ENCODE peak calls at places on chromosomes 13 and 19, in seven cellular contexts. I, F, G, W, N, R and J are unnamed samples.
A peak's percentile ranks its signal among the peaks of the same experiment; 100 is the strongest.

GRCh38 chr19:46828484-46828883 is 22.2 kb downstream of the AP2S1 start:
- DNase-seq in I (no peak), F (no peak), G (no peak), W (no peak), N (peak; percentile 75), R (peak; percentile 7), J (peak; percentile 50)

GRCh38 chr19:57558525-57558924 is 1.1 kb downstream of the ZNF550 start:
- DNase-seq in I (no peak), F (no peak), G (peak; percentile 51), W (no peak), N (peak; percentile 35), R (peak; percentile 8), J (peak; percentile 18)

GRCh38 chr13:48144413-48145035 is 49.6 kb upstream of the MED4 start:
- DNase-seq in I (no peak), F (no peak), G (no peak), W (no peak), N (peak; percentile 45), R (no peak), J (no peak)

GRCh38 chr19:19627716-19628498 is at the start of gene LPAR2:
- DNase-seq in I (peak; percentile 53), F (peak; percentile 78), G (peak; percentile 81), W (peak; percentile 35), N (no peak), R (peak; percentile 70), J (peak; percentile 10)

GRCh38 chr13:24638096-24638495 is 42.1 kb upstream of the ATP12A start:
- DNase-seq in I (no peak), F (no peak), G (no peak), W (no peak), N (no peak), R (no peak), J (no peak)

GRCh38 chr13:91133941-91134772 is 213.3 kb upstream of the MIR17HG start:
- DNase-seq in I (peak; percentile 49), F (peak; percentile 53), G (peak; percentile 79), W (peak; percentile 18), N (peak; percentile 54), R (peak; percentile 61), J (peak; percentile 76)

GRCh38 chr19:24072720-24073119 is 14.3 kb upstream of the ZNF254 start:
- DNase-seq in I (no peak), F (no peak), G (no peak), W (no peak), N (no peak), R (no peak), J (no peak)

GRCh38 chr13:47415048-47415447 is 518.2 kb upstream of the HTR2A start:
- DNase-seq in I (peak; percentile 39), F (no peak), G (no peak), W (no peak), N (no peak), R (no peak), J (peak; percentile 48)

GRCh38 chr13:65615506-65615905 is 1614.6 kb downstream of the PCDH9 start:
- DNase-seq in I (no peak), F (no peak), G (no peak), W (no peak), N (no peak), R (no peak), J (no peak)

GRCh38 chr19:628168-628567 is 5.2 kb downstream of the POLRMT start:
- DNase-seq in I (no peak), F (peak; percentile 69), G (peak; percentile 51), W (no peak), N (no peak), R (no peak), J (no peak)

GRCh38 chr19:14147797-14148605 is 11.6 kb upstream of the ASF1B start:
- DNase-seq in I (peak; percentile 17), F (peak; percentile 63), G (peak; percentile 63), W (peak; percentile 73), N (peak; percentile 57), R (peak; percentile 77), J (peak; percentile 41)

GRCh38 chr13:33787051-33787591 is 30.8 kb upstream of the RFC3 start:
- DNase-seq in I (peak; percentile 7), F (no peak), G (no peak), W (no peak), N (no peak), R (no peak), J (no peak)

GRCh38 chr19:35345671-35346111 is 2.0 kb upstream of the FFAR1 start:
- DNase-seq in I (no peak), F (peak; percentile 6), G (no peak), W (no peak), N (no peak), R (no peak), J (no peak)

GRCh38 chr13:105969761-105970160 is 565.7 kb downstream of the EFNB2 start:
- DNase-seq in I (peak; percentile 86), F (no peak), G (no peak), W (no peak), N (no peak), R (peak; percentile 66), J (peak; percentile 56)

GRCh38 chr13:29861694-29862110 is 11.3 kb upstream of the UBL3 start:
- DNase-seq in I (peak; percentile 76), F (no peak), G (peak; percentile 68), W (no peak), N (peak; percentile 97), R (peak; percentile 82), J (peak; percentile 98)

GRCh38 chr13:41179593-41180250 is 14.6 kb downstream of the KBTBD7 start:
- DNase-seq in I (peak; percentile 68), F (no peak), G (no peak), W (no peak), N (peak; percentile 80), R (peak; percentile 37), J (peak; percentile 37)

GRCh38 chr13:73261739-73262216 is 203.0 kb downstream of the KLF5 start:
- DNase-seq in I (peak; percentile 94), F (no peak), G (peak; percentile 93), W (no peak), N (no peak), R (peak; percentile 48), J (no peak)

GRCh38 chr19:39078436-39079200 is 5.5 kb upstream of the ACP7 start:
- DNase-seq in I (peak; percentile 98), F (no peak), G (no peak), W (peak; percentile 94), N (peak; percentile 97), R (peak; percentile 95), J (peak; percentile 89)

GRCh38 chr19:38057954-38058690 is 151.1 kb downstream of the SIPA1L3 start:
- DNase-seq in I (no peak), F (no peak), G (no peak), W (peak; percentile 54), N (no peak), R (peak; percentile 59), J (no peak)

GRCh38 chr13:106156468-106156867 is 379.0 kb downstream of the EFNB2 start:
- DNase-seq in I (peak; percentile 99), F (no peak), G (peak; percentile 46), W (no peak), N (peak; percentile 99), R (peak; percentile 88), J (peak; percentile 100)

GRCh38 chr19:29667941-29668340 is 2.7 kb downstream of the PLEKHF1 start:
- DNase-seq in I (no peak), F (no peak), G (no peak), W (no peak), N (no peak), R (no peak), J (no peak)

GRCh38 chr19:3586124-3586626 is 897 bp downstream of the GIPC3 start:
- DNase-seq in I (no peak), F (peak; percentile 65), G (no peak), W (no peak), N (no peak), R (no peak), J (no peak)
- H3K4me2 ChIP-seq in I (no peak overlapping the region), F (peak overlapping the region; percentile 45), G (no peak overlapping the region), W (peak overlapping the region; percentile 85), N (peak overlapping the region; percentile 42), R (no peak overlapping the region), J (no peak overlapping the region)

GRCh38 chr13:95403349-95404140 is 102.3 kb upstream of the ABCC4 start:
- DNase-seq in I (no peak), F (peak; percentile 88), G (peak; percentile 83), W (no peak), N (no peak), R (peak; percentile 13), J (peak; percentile 6)
- H3K4me2 ChIP-seq in I (peak overlapping the region; percentile 64), F (peak overlapping the region; percentile 97), G (peak overlapping the region; percentile 100), W (peak overlapping the region; percentile 68), N (peak overlapping the region; percentile 98), R (peak overlapping the region; percentile 82), J (peak overlapping the region; percentile 82)

DNA sequence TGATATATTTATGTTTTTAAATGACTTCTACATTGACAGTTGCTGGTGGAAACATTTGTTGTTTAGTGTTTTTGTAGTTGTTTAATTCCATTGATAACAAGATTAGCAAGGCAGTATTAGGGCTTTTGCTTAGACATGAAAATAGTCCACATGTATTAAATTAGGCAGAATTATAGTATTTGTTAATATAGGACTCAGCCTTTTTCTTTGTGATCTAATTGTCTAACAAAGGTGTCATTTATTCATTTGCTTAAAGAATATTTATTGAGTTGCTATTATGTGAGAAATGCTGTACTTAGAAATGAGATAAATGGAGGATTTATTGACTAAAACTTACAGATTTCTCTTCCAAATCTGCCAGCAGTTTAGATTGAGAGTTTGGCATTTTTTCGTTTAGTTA is 41.7 kb upstream of the KCTD4 start:
- DNase-seq in I (no peak), F (no peak), G (no peak), W (no peak), N (no peak), R (no peak), J (no peak)
- H3K4me2 ChIP-seq in I (peak overlapping the region; percentile 67), F (no peak overlapping the region), G (no peak overlapping the region), W (peak overlapping the region; percentile 47), N (no peak overlapping the region), R (no peak overlapping the region), J (no peak overlapping the region)

GRCh38 chr19:42125536-42125935 is 6.7 kb downstream of the POU2F2 start:
- DNase-seq in I (no peak), F (peak; percentile 51), G (peak; percentile 45), W (no peak), N (no peak), R (no peak), J (no peak)
- H3K4me2 ChIP-seq in I (no peak overlapping the region), F (no peak overlapping the region), G (no peak overlapping the region), W (no peak overlapping the region), N (no peak overlapping the region), R (no peak overlapping the region), J (no peak overlapping the region)

GRCh38 chr13:70795484-70795883 is 687.2 kb upstream of the KLHL1 start:
- DNase-seq in I (no peak), F (no peak), G (peak; percentile 4), W (no peak), N (no peak), R (peak; percentile 5), J (no peak)
- H3K4me2 ChIP-seq in I (no peak overlapping the region), F (no peak overlapping the region), G (no peak overlapping the region), W (no peak overlapping the region), N (no peak overlapping the region), R (no peak overlapping the region), J (no peak overlapping the region)

GRCh38 chr13:26996965-26997752 is 174.5 kb downstream of the USP12 start:
- DNase-seq in I (no peak), F (no peak), G (no peak), W (no peak), N (no peak), R (no peak), J (no peak)
- H3K4me2 ChIP-seq in I (no peak overlapping the region), F (no peak overlapping the region), G (no peak overlapping the region), W (no peak overlapping the region), N (no peak overlapping the region), R (no peak overlapping the region), J (no peak overlapping the region)